ENCODE peak calls at places on chromosome 7, in seven cellular contexts. Q is NCI-H510A; J is effector memory CD8-positive, alpha-beta T cell; W is fibroblast of the conjunctiva; E is colonic mucosa; Z is activated gamma-delta T cell treated with anti-CD3 and anti-CD28 coated beads, Interleukin-2, amount 50 U/mL, for 16 hours; X is ovary. Y is an unnamed sample.

GRCh38 chr7:128005117-128005516 is 26.1 kb downstream of the LRRC4 start:
- DNase-seq in W (no peak), E (no peak), X (no peak), Q (peak), J (no peak), Z (no peak), Y (no peak)

GRCh38 chr7:116577320-116577871 is 52.6 kb downstream of the CAV1 start:
- DNase-seq in W (no peak), Z (no peak), Q (no peak), X (no peak), E (no peak), J (no peak), Y (no peak)

GRCh38 chr7:139823855-139824670 is 5.0 kb upstream of the TBXAS1 start:
- DNase-seq in J (no peak), X (peak), Z (no peak), E (no peak), Q (no peak), W (no peak), Y (peak)

GRCh38 chr7:31811650-31812461 is 124.8 kb downstream of the PPP1R17 start:
- DNase-seq in Z (no peak), X (no peak), W (no peak), E (no peak), J (no peak), Q (no peak), Y (peak)

GRCh38 chr7:157087646-157088045 is 51.1 kb upstream of the UBE3C start:
- DNase-seq in W (no peak), Q (no peak), Z (no peak), X (no peak), J (no peak), E (no peak), Y (no peak)

GRCh38 chr7:25851332-25852248 is 300.4 kb upstream of the NFE2L3 start:
- DNase-seq in Q (peak), X (peak), W (peak), E (peak), Z (no peak), J (no peak), Y (peak)

GRCh38 chr7:142916508-142916907 is 17.0 kb downstream of the TRPV5 start:
- DNase-seq in W (no peak), E (no peak), X (no peak), Z (no peak), Q (no peak), J (no peak), Y (no peak)

GRCh38 chr7:610531-611280 is 91.1 kb upstream of the PDGFA start:
- DNase-seq in W (no peak), E (no peak), Q (no peak), Z (no peak), X (peak), J (no peak), Y (no peak)

GRCh38 chr7:75624134-75624832 is 114.5 kb downstream of the HIP1 start:
- DNase-seq in Z (no peak), W (peak), Q (no peak), E (no peak), J (no peak), X (peak), Y (no peak)

GRCh38 chr7:41656357-41656756 is 46.5 kb downstream of the INHBA start:
- DNase-seq in J (no peak), X (no peak), E (no peak), Q (no peak), Z (no peak), W (peak), Y (peak)

GRCh38 chr7:101936612-101937231 is 119.3 kb downstream of the CUX1 start:
- DNase-seq in Q (no peak), X (peak), E (peak), J (no peak), W (no peak), Z (no peak), Y (no peak)

GRCh38 chr7:108454674-108455523 is 1.3 kb downstream of the NRCAM start:
- DNase-seq in W (no peak), Q (no peak), J (no peak), X (peak), E (no peak), Z (no peak), Y (peak)

GRCh38 chr7:151087247-151088018 is 1.2 kb downstream of the AGAP3 start:
- DNase-seq in J (no peak), E (peak), X (peak), Z (no peak), Q (no peak), W (no peak), Y (peak)

GRCh38 chr7:69598081-69598486 is at the start of gene AUTS2:
- DNase-seq in Q (peak), W (peak), E (peak), X (peak), Z (peak), J (peak), Y (peak)

GRCh38 chr7:80146561-80146960 is 11.9 kb downstream of the GNAI1 start:
- DNase-seq in W (no peak), E (no peak), Q (no peak), X (no peak), J (no peak), Z (no peak), Y (no peak)